ENCODE peak calls at places on chromosome X, in five cellular contexts. S is mammary epithelial cell, V is fibroblast of lung, L is H9, C is colonic mucosa. X is an unnamed sample.

GRCh38 chrX:68940601-68941000 is 111.8 kb downstream of the EFNB1 start:
- DNase-seq in S (no peak), L (peak), C (peak), V (peak), X (peak)

GRCh38 chrX:149121526-149121925 is 383.6 kb downstream of the IDS start:
- DNase-seq in S (no peak), V (no peak), L (no peak), C (no peak), X (no peak)

GRCh38 chrX:110044531-110045249 is 41.8 kb downstream of the TMEM164 start:
- DNase-seq in V (no peak), C (no peak), L (no peak), S (no peak), X (no peak)

GRCh38 chrX:26522501-26522900 is 306.5 kb downstream of the MAGEB5 start:
- DNase-seq in L (peak), S (no peak), V (no peak), C (no peak), X (no peak)

GRCh38 chrX:18725316-18725943 is 18.0 kb downstream of the PPEF1 start:
- DNase-seq in V (no peak), L (peak), C (no peak), S (no peak), X (peak)

GRCh38 chrX:8084023-8084422 is 87.0 kb downstream of the VCX2 start:
- DNase-seq in V (peak), C (no peak), S (peak), L (no peak), X (no peak)

GRCh38 chrX:153793291-153793690 is 884 bp downstream of the IDH3G start:
- DNase-seq in C (peak), S (no peak), V (no peak), L (no peak), X (no peak)

GRCh38 chrX:31555506-31555905 is 483.7 kb upstream of the FTHL17 start:
- DNase-seq in S (no peak), C (no peak), L (no peak), V (peak), X (no peak)

GRCh38 chrX:39613508-39613921 is 484.2 kb downstream of the BCOR start:
- DNase-seq in S (peak), V (peak), L (peak), C (peak), X (peak)

GRCh38 chrX:15245896-15246295 is 24.0 kb downstream of the ASB9 start:
- DNase-seq in C (no peak), V (peak), L (no peak), S (no peak), X (no peak)

GRCh38 chrX:108299101-108299591 is 139.1 kb downstream of the COL4A6 start:
- DNase-seq in S (peak), C (no peak), V (peak), L (no peak), X (no peak)

GRCh38 chrX:16138108-16138427 is 14.7 kb downstream of the GRPR start:
- DNase-seq in L (no peak), V (no peak), S (no peak), C (no peak), X (peak)

GRCh38 chrX:4909245-4909830 is 1195.9 kb upstream of the PRKX start:
- DNase-seq in L (no peak), V (no peak), C (no peak), S (no peak), X (no peak)

GRCh38 chrX:29841750-29842149 is 373.6 kb upstream of the MAGEB2 start:
- DNase-seq in C (no peak), V (peak), L (no peak), S (no peak), X (no peak)

GRCh38 chrX:23826653-23827052 is 43.7 kb downstream of the SAT1 start:
- DNase-seq in C (no peak), S (no peak), V (no peak), L (no peak), X (no peak)

GRCh38 chrX:122440832-122441231 is 743.2 kb upstream of the GRIA3 start:
- DNase-seq in V (no peak), C (no peak), L (no peak), S (no peak), X (no peak)

GRCh38 chrX:119573840-119574393 is 446 bp upstream of the UBE2A start:
- DNase-seq in V (peak), S (peak), L (peak), C (peak), X (peak)

GRCh38 chrX:131762802-131763234 is 218.9 kb downstream of the OR13H1 start:
- DNase-seq in L (no peak), V (peak), S (peak), C (peak), X (no peak)

GRCh38 chrX:40006025-40007017 is 91.4 kb downstream of the BCOR start:
- DNase-seq in C (peak), L (peak), S (no peak), V (peak), X (peak)

GRCh38 chrX:14398725-14399124 is 130.6 kb upstream of the GLRA2 start:
- DNase-seq in L (no peak), V (no peak), S (peak), C (peak), X (no peak)

GRCh38 chrX:96407501-96407900 is 277.1 kb upstream of the DIAPH2 start:
- DNase-seq in C (peak), V (peak), S (no peak), L (no peak), X (no peak)

GRCh38 chrX:121958886-121959285 is 911.5 kb downstream of the GLUD2 start:
- DNase-seq in V (peak), L (no peak), C (no peak), S (peak), X (no peak)

GRCh38 chrX:80812176-80812575 is 2.5 kb upstream of the BRWD3 start:
- DNase-seq in S (peak), L (peak), C (peak), V (peak), X (peak)

GRCh38 chrX:41933546-41933945 is 10.2 kb upstream of the CASK start:
- DNase-seq in V (peak), L (no peak), S (no peak), C (no peak), X (no peak)

GRCh38 chrX:150696836-150697235 is 3.6 kb downstream of the MTMR1 start:
- DNase-seq in L (no peak), S (no peak), V (no peak), C (no peak), X (no peak)

GRCh38 chrX:150696264-150696789 is 3.1 kb downstream of the MTMR1 start:
- DNase-seq in S (no peak), C (no peak), L (no peak), V (no peak), X (no peak)

GRCh38 chrX:150692837-150693781 is at the start of gene MTMR1:
- DNase-seq in C (peak), S (no peak), V (no peak), L (no peak), X (peak)

GRCh38 chrX:150693782-150694574 is 782 bp downstream of the MTMR1 start:
- DNase-seq in S (peak), C (peak), L (peak), V (peak), X (peak)

DNA sequence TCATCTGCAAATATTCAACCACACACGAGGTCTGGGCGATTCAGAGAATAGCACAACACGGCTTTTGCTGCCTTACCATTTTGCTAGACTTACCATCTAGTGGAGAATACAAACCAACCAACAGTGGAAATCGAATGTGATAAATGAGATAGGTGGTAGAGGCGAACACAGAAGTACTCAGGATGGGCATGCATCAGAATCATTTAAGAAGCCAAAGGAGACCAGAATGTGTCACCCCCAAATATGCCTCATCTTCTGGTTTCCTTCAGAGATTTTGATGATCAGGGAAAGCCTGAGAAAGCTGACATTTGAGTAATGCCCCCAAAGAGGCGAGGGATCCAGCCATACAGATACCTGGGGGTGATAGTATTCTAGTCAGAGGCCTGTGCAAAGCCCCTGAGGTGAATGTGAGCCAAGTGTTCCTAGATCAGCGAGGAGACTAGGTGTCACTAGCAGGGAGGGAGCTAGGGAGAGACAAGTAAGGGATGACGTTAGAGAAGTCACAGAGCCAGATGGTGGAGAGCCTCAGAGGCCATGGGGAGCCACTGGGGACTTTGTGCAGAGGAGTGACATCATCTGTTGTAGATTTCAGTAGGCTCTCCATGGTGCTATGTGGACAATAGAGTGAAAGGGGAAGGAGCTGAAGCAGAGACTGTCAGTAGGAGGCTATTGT is 1.7 kb downstream of the MTMR1 start:
- DNase-seq in L (no peak), C (no peak), S (no peak), V (no peak), X (no peak)
- H3K9ac ChIP-seq in L (no peak), C (no peak), S (peak), V (no peak), X (no peak)

DNA sequence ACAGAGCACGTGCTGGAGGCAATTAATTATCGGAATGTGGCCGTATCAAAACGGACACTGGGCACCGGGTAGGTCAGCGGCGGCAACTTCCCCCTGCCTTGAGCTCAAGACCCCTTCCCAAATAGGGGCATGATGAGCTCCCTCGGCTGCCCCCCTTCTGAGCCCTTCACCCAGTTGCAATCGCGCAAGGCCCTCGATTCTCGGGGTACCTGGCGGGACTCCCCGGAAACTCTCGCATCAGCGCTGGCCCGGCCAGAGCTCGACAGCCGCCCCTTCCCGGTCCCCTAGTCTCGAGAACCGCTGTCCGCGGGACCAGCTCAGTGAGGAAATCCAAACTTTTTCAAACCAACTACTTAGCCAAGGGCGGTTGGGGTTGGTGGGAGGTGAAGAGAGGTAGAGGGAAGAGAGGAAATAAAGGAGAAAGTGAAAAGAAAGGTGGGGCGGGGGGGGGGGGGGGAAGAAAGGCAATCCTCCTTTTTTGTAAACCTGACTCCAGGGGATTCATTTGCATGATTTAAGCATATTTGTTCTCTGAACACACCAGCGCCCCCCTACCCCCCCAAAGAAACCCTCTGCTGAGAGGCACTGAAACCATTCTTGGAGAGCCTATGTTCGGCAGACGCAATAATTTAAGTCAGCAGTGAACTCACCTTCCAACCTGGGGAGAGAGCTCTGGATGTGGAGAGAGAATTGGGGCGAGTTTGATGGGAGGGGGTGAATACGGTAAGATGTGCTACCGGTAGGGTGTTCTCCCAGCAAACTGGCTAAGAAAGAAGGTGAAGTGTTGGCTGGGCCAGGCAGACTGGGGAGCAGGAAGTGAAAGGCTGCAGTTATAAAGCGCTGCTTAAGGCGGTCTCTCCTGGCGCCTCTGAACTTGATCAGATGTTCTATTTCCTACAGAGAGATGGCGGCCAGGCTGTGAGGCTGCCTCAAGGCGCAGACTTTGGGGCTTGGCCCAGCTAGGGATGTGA is 2.0 kb upstream of the ZIC3 start:
- DNase-seq in V (no peak), L (peak), S (no peak), C (no peak), X (peak)
- H3K9ac ChIP-seq in V (no peak), L (peak), S (no peak), C (no peak), X (peak)

GRCh38 chrX:115408736-115409390 is 119.3 kb downstream of the LUZP4 start:
- DNase-seq in L (no peak), V (peak), S (no peak), C (no peak), X (no peak)

GRCh38 chrX:115409551-115409950 is 120.0 kb downstream of the LUZP4 start:
- DNase-seq in V (peak), S (no peak), C (no peak), L (no peak), X (no peak)

GRCh38 chrX:115413246-115413878 is 123.8 kb downstream of the LUZP4 start:
- DNase-seq in L (no peak), C (no peak), S (no peak), V (peak), X (no peak)

GRCh38 chrX:115410731-115411435 is 121.4 kb downstream of the LUZP4 start:
- DNase-seq in L (no peak), V (peak), S (no peak), C (no peak), X (no peak)
- H3K9ac ChIP-seq in L (no peak), V (no peak), S (no peak), C (no peak), X (no peak)

GRCh38 chrX:53715336-53715924 is 28.9 kb upstream of the HUWE1 start:
- DNase-seq in V (peak), L (no peak), C (no peak), S (no peak), X (no peak)
- H3K9ac ChIP-seq in V (no peak), L (no peak), C (no peak), S (no peak), X (no peak)

DNA sequence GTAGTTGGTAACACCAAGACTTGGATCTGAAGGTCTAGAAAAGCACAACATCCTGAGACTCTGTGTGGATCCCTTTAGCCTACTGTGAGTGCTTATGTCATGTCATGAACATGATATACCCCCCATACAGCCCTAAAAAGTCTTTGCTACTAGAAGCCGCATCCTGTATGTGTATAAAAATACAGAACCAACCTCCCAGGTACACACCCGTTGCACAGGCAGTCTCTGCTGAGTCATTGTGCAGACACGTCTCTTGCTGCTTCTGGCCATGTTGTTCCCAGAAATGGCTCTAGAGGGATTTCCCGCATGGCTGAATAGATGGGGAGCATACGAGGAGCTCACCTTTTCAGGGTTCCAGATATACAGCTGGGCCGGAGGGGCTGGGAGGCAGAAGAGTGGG is 93.3 kb downstream of the MAMLD1 start:
- DNase-seq in C (no peak), S (peak), L (no peak), V (peak), X (no peak)
- H3K9ac ChIP-seq in C (no peak), S (no peak), L (no peak), V (no peak), X (no peak)

GRCh38 chrX:48917139-48917980 is 1.5 kb downstream of the PIM2 start:
- DNase-seq in V (peak), L (peak), S (peak), C (peak), X (peak)
- H3K9ac ChIP-seq in V (no peak), L (peak), S (no peak), C (peak), X (peak)

DNA sequence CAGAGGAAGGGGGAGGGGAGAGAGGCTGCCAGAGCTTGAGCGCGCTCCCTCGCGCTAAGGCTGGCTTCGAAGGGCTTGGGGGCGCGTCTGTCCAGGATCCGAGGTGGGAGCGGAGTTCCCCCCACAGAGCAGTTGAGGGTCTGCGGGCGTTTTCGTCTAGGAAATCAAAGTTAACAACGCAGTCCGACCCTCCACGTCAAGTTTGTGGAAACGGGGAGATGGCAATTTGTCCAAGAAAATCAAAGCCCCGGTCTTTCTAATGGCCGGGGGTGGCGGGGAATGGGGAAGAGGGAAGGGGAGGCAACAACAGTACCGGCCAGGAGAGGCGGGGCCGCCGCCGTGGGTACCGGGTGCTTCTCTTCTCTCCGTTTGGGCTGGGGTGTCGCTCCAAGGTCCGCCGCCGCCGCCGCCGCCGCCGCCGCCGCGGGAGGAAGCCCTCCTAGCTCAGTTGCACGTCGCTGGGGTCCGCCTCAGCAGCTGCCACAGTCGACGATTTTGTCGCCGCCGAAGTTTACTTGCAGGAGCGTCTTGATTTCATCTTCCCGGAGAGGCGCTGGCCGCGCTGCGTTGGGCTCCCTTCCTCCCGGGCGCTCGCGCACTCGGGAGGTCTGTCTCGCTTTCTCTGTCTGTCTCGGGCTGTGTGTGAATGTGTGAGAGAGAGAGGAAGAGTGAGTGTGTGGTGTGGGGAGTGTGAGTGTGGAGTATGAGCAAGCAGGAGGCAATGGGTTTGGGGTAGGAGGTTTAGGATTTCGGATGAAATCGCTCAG is 574 bp downstream of the PCDH19 start:
- DNase-seq in L (no peak), C (no peak), V (peak), S (no peak), X (peak)
- H3K9ac ChIP-seq in L (no peak), C (no peak), V (no peak), S (no peak), X (no peak)

GRCh38 chrX:72572248-72573157 is at the start of gene HDAC8:
- DNase-seq in S (peak), L (peak), C (peak), V (peak), X (peak)

GRCh38 chrX:72573158-72573511 is 492 bp upstream of the HDAC8 start:
- DNase-seq in L (no peak), C (no peak), S (no peak), V (no peak), X (no peak)

DNA sequence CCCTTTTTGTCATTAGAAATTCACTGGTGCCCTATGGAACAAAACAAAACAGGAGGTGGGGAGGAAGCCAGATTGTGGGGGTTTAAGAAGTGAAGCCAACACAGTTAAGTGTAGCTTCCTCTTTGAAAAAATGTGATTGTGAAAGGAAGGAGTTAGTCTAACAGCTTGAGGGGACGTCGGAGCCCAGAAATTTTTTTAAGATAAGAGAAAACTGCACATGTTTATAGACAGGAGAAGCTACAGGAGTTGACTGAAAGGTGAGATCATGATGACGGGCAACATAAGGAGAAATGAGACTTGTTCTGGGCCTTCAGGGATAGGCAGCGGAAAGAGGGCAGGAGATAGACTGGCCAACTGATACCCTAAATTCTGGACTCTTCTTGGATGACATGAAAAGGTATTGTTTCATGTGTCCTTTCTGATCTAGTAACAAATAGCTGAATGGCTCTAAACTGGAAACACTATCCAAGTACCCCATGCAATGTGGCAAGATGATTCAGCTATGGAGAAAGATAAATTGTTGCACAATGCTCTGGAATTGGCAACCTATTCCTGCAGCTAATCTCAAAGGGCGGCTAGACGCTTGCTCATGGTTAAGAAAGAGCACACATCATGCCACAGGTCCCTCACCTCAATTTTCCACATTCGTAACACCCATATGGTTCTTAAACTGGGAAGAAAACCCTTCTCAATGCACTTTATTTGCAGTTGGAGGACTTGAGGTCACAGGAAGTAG is 3.7 kb upstream of the HDAC8 start:
- DNase-seq in C (no peak), S (peak), L (no peak), V (peak), X (no peak)
- H3K9ac ChIP-seq in C (no peak), S (no peak), L (no peak), V (no peak), X (no peak)

GRCh38 chrX:140504371-140505324 is at the start of gene SOX3:
- DNase-seq in S (no peak), C (no peak), V (no peak), L (peak), X (peak)
- H3K9ac ChIP-seq in S (no peak), C (no peak), V (no peak), L (peak), X (no peak)